ENCODE peak calls at places on chromosomes 16 and 17, in six cellular contexts. M is breast epithelium, C is pancreas, A is tibial artery, R is MM.1S, J is dorsolateral prefrontal cortex. D is an unnamed sample.
A peak's percentile ranks its signal among the peaks of the same experiment; 100 is the strongest.

GRCh38 chr17:31459716-31460115 is 68.2 kb downstream of the RAB11FIP4 start:
- DNase-seq in M (no peak), C (no peak), A (no peak), R (no peak), J (no peak), D (no peak)

GRCh38 chr16:50207652-50208051 is 54.5 kb downstream of the TENT4B start:
- DNase-seq in M (no peak), C (no peak), A (no peak), R (no peak), J (no peak), D (no peak)

GRCh38 chr16:19765860-19766553 is 47.9 kb downstream of the IQCK start:
- DNase-seq in M (peak; percentile 70), C (peak; percentile 41), A (peak; percentile 70), R (no peak), J (peak; percentile 82), D (peak; percentile 32)

GRCh38 chr17:36721560-36722120 is 120.3 kb downstream of the MRM1 start:
- DNase-seq in M (no peak), C (no peak), A (no peak), R (no peak), J (no peak), D (no peak)

GRCh38 chr17:14301279-14301760 is 439 bp downstream of the HS3ST3B1 start:
- DNase-seq in M (no peak), C (no peak), A (no peak), R (no peak), J (no peak), D (no peak)

GRCh38 chr17:19386276-19386863 is 620 bp downstream of the MFAP4 start:
- DNase-seq in M (no peak), C (no peak), A (peak; percentile 87), R (no peak), J (peak; percentile 26), D (peak; percentile 67)

GRCh38 chr17:35374766-35375344 is 1.4 kb upstream of the SLFN11 start:
- DNase-seq in M (no peak), C (no peak), A (no peak), R (no peak), J (no peak), D (no peak)

GRCh38 chr17:39754161-39754957 is 16.6 kb downstream of the GRB7 start:
- DNase-seq in M (peak; percentile 81), C (peak; percentile 93), A (peak; percentile 88), R (peak; percentile 98), J (peak; percentile 67), D (peak; percentile 95)

GRCh38 chr17:64331366-64331765 is 59.3 kb downstream of the PECAM1 start:
- DNase-seq in M (no peak), C (no peak), A (no peak), R (no peak), J (no peak), D (no peak)

GRCh38 chr16:67391424-67392300 is 1.6 kb downstream of the TPPP3 start:
- DNase-seq in M (no peak), C (peak; percentile 68), A (no peak), R (no peak), J (peak; percentile 96), D (no peak)

GRCh38 chr16:48433849-48434530 is 48.8 kb upstream of the SIAH1 start:
- DNase-seq in M (no peak), C (no peak), A (no peak), R (no peak), J (no peak), D (no peak)

GRCh38 chr17:27558341-27558740 is 72.6 kb upstream of the LGALS9 start:
- DNase-seq in M (no peak), C (peak; percentile 65), A (no peak), R (no peak), J (no peak), D (no peak)

GRCh38 chr16:77945126-77945525 is 77.2 kb upstream of the CLEC3A start:
- DNase-seq in M (no peak), C (no peak), A (no peak), R (no peak), J (no peak), D (no peak)

GRCh38 chr16:88754912-88755744 is 29.9 kb downstream of the PIEZO1 start:
- DNase-seq in M (no peak), C (no peak), A (no peak), R (no peak), J (no peak), D (no peak)
- H3K4me3 ChIP-seq in M (no peak overlapping the region), C (no peak overlapping the region), A (no peak overlapping the region), R (no peak overlapping the region), J (no peak overlapping the region), D (no peak overlapping the region)

GRCh38 chr17:57739402-57740224 is 5.5 kb downstream of the CCDC182 start:
- DNase-seq in M (no peak), C (no peak), A (no peak), R (peak; percentile 62), J (no peak), D (no peak)

GRCh38 chr17:57735707-57736106 is 9.4 kb downstream of the CCDC182 start:
- DNase-seq in M (no peak), C (no peak), A (no peak), R (peak; percentile 25), J (no peak), D (no peak)

GRCh38 chr17:57744195-57745170 is 616 bp downstream of the CCDC182 start:
- DNase-seq in M (no peak), C (no peak), A (no peak), R (no peak), J (no peak), D (no peak)

GRCh38 chr17:57737450-57737849 is 7.6 kb downstream of the CCDC182 start:
- DNase-seq in M (no peak), C (no peak), A (no peak), R (no peak), J (no peak), D (no peak)

GRCh38 chr17:57740225-57740528 is 4.9 kb downstream of the CCDC182 start:
- DNase-seq in M (no peak), C (no peak), A (no peak), R (no peak), J (no peak), D (no peak)
- TF ChIP-seq CTCF in M (no peak), C (no peak), A (no peak), R (no peak), J (no peak), D (no peak)

GRCh38 chr16:11836653-11837244 is 14.6 kb downstream of the RSL1D1 start:
- DNase-seq in M (no peak), C (no peak), A (no peak), R (no peak), J (no peak), D (no peak)

GRCh38 chr16:11833951-11834695 is 17.2 kb downstream of the RSL1D1 start:
- DNase-seq in M (no peak), C (no peak), A (no peak), R (no peak), J (no peak), D (no peak)

GRCh38 chr16:11841026-11841425 is 10.3 kb downstream of the RSL1D1 start:
- DNase-seq in M (no peak), C (no peak), A (no peak), R (no peak), J (no peak), D (no peak)

GRCh38 chr16:11835309-11835708 is 16.0 kb downstream of the RSL1D1 start:
- DNase-seq in M (no peak), C (no peak), A (no peak), R (no peak), J (no peak), D (no peak)

GRCh38 chr16:11835891-11836652 is 15.3 kb downstream of the RSL1D1 start:
- DNase-seq in M (no peak), C (no peak), A (no peak), R (no peak), J (no peak), D (no peak)
- H3K27ac ChIP-seq in M (no peak overlapping the region), C (no peak overlapping the region), A (peak overlapping the region; percentile 31), R (no peak overlapping the region), J (no peak overlapping the region), D (no peak overlapping the region)

GRCh38 chr16:9683677-9684076 is 498.6 kb downstream of the GRIN2A start:
- DNase-seq in M (no peak), C (no peak), A (no peak), R (no peak), J (no peak), D (no peak)

GRCh38 chr16:9682320-9682719 is 499.9 kb downstream of the GRIN2A start:
- DNase-seq in M (no peak), C (no peak), A (no peak), R (no peak), J (no peak), D (no peak)

GRCh38 chr16:9680021-9680655 is 502.1 kb downstream of the GRIN2A start:
- DNase-seq in M (no peak), C (no peak), A (no peak), R (no peak), J (no peak), D (no peak)

GRCh38 chr16:9680968-9681367 is 501.3 kb downstream of the GRIN2A start:
- DNase-seq in M (no peak), C (no peak), A (no peak), R (no peak), J (no peak), D (no peak)

DNA sequence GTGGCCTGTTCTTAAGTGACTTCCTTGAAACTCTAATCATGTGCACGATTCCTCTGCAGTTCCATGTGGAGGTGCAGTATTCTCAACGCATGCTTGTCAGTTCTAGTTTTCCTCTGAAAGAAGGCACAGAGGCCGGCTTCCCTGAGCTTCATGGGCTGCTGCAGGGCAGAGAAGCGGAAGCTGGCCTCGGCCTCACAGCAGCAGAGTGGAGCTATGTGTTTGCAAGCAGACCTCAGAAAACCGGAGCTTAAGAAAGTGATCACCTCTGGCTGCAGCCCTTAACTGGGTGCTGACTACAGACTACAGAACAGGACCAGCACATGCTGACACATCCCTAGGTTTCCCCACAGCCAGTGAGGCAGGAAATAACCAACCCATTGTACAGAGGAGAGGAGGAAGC is 500.7 kb downstream of the GRIN2A start:
- DNase-seq in M (no peak), C (no peak), A (no peak), R (no peak), J (no peak), D (no peak)
- H3K4me3 ChIP-seq in M (no peak overlapping the region), C (no peak overlapping the region), A (no peak overlapping the region), R (no peak overlapping the region), J (no peak overlapping the region), D (no peak overlapping the region)

GRCh38 chr17:76540381-76541300 is 797 bp downstream of the PRCD start:
- DNase-seq in M (peak; percentile 94), C (peak; percentile 89), A (peak; percentile 91), R (peak; percentile 80), J (peak; percentile 98), D (peak; percentile 94)
- TF ChIP-seq CTCF in M (no peak), C (peak; percentile 10), A (peak; percentile 29), R (no peak), J (peak; percentile 34), D (no peak)

DNA sequence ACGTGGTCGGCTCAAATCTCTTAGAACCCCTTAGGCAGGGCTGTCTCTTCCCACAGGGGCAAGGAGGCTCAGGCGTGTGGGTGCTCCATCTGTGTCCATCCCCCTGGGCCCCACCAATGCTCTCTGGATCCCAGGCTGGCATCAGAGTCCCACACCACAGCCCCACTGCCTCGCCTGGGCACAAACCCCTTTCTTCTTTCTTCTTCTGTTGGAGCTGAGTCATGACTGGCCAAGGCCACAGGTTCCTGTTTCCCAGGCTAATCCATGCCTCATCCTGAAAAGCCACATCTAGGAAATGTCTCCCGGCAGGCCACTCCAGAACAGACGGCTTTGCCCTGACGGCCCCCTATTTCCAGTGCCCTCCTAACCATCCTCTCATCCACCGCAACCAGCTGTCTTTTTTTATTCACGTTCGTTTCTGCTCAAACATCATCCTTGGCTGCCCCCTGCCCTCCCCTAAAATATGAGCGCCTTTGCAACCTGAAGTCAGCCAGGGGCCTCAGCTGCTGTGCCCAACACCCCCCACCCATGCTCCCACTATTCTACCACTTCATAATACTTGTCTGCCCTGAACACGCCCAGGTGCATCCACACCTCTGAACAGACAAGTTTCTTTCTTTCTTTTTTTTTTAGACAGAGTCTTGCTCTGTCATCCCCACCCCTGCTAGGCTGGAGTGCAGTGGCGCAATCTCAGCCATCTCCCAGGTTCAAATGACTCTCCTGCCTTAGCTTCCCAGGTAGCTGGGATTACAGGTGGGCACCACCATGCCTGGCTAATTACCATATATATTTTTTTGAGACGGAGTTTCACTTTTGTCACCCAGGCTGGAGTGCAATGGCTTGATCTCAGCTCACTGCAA is 27.0 kb downstream of the CEP295NL start:
- DNase-seq in M (no peak), C (peak; percentile 60), A (no peak), R (no peak), J (no peak), D (no peak)
- H3K27ac ChIP-seq in M (peak overlapping the region; percentile 19), C (peak overlapping the region; percentile 3), A (peak overlapping the region; percentile 61), R (no peak overlapping the region), J (peak overlapping the region; percentile 95), D (peak overlapping the region; percentile 8)

D was measured in lung.